ENCODE peak calls at places on chromosome 7, in four cellular contexts. Q is A549, Y is HepG2, B is endothelial cell of umbilical vein. E is an unnamed sample.

GRCh38 chr7:6423942-6424701 is 23.6 kb downstream of the DAGLB start:
- DNase-seq in B (no peak), Q (peak), Y (no peak), E (peak)

GRCh38 chr7:120966961-120967360 is 16.4 kb downstream of the ING3 start:
- DNase-seq in Q (no peak), Y (no peak), B (no peak), E (no peak)

GRCh38 chr7:5643280-5643679 is 138.2 kb downstream of the RNF216 start:
- DNase-seq in Y (no peak), B (peak), Q (peak), E (peak)

GRCh38 chr7:34734786-34735185 is 76.8 kb downstream of the NPSR1 start:
- DNase-seq in Y (no peak), B (no peak), Q (no peak), E (peak)

GRCh38 chr7:116380030-116380429 is 119.5 kb upstream of the CAV2 start:
- DNase-seq in B (no peak), Q (no peak), Y (no peak), E (no peak)

GRCh38 chr7:1607001-1607400 is 37.2 kb upstream of the PSMG3 start:
- DNase-seq in Y (no peak), B (no peak), Q (no peak), E (no peak)

GRCh38 chr7:148865283-148865682 is 18.8 kb downstream of the EZH2 start:
- DNase-seq in Q (no peak), B (no peak), Y (no peak), E (no peak)

GRCh38 chr7:46202379-46202778 is 281.3 kb upstream of the IGFBP3 start:
- DNase-seq in Y (no peak), B (no peak), Q (no peak), E (no peak)

GRCh38 chr7:2471396-2471795 is 4.8 kb downstream of the GRIFIN start:
- DNase-seq in Q (no peak), Y (no peak), B (peak), E (peak)

GRCh38 chr7:3552499-3552898 is 251.4 kb downstream of the SDK1 start:
- DNase-seq in Y (no peak), Q (no peak), B (no peak), E (no peak)

GRCh38 chr7:12418452-12418851 is 14.8 kb upstream of the VWDE start:
- DNase-seq in Y (no peak), Q (no peak), B (peak), E (no peak)
- TF ChIP-seq MYC in Y (no peak), Q (no peak), B (no peak), E (no peak)

GRCh38 chr7:152442330-152442835 is 6.6 kb upstream of the KMT2C start:
- DNase-seq in Q (no peak), Y (no peak), B (no peak), E (no peak)

DNA sequence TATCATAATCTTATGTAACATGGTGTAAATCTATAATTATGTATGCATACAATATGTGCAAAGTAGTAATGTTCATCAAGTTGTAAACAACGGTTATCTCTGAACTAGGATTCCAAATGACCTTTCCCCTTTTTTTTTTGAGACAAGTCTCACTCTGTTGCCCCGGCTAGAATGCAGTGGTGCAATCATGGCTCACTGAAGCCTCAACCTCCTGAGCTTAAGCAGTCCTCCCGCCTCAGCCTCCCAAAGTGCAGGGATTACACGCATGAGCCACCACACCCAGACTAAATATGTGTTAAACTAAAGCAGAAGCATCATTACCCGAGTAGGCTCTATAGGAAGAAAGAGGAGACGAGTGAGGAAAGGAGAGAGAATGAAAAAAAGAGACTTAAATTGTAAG is 7.8 kb upstream of the KMT2C start:
- DNase-seq in Y (no peak), Q (no peak), B (no peak), E (no peak)
- TF ChIP-seq MAX in Y (no peak), Q (no peak), B (no peak), E (no peak)

GRCh38 chr7:26202019-26202985 is 757 bp downstream of the CBX3 start:
- DNase-seq in Q (peak), Y (no peak), B (peak), E (peak)
- TF ChIP-seq POLR2A in Q (peak), Y (peak), B (no peak), E (no peak)

GRCh38 chr7:130734525-130735272 is 692 bp upstream of the KLF14 start:
- DNase-seq in Q (no peak), B (peak), Y (no peak), E (peak)
- TF ChIP-seq MYC in Q (no peak), B (no peak), Y (no peak), E (no peak)

E was measured in NB4.